ENCODE peak calls at places on chromosomes 13 and 19, in five cellular contexts. E is IMR-90, L is mesendoderm, D is H9, T is mesenchymal stem cell. X is an unnamed sample.

GRCh38 chr13:45503658-45504057 is 38.9 kb downstream of the COG3 start:
- DNase-seq in E (no peak), L (no peak), D (no peak), T (no peak), X (no peak)

GRCh38 chr13:40666905-40667621 is 622 bp upstream of the FOXO1 start:
- DNase-seq in E (no peak), L (peak), D (no peak), T (peak), X (peak)

GRCh38 chr19:17107546-17108452 is 32.2 kb downstream of the MYO9B start:
- DNase-seq in E (peak), L (peak), D (no peak), T (peak), X (no peak)

GRCh38 chr13:21061077-21061945 is at the start of gene LATS2:
- DNase-seq in E (peak), L (peak), D (peak), T (peak), X (peak)

GRCh38 chr13:31242935-31243334 is 43.2 kb downstream of the B3GLCT start:
- DNase-seq in E (peak), L (no peak), D (no peak), T (no peak), X (no peak)

GRCh38 chr13:36925603-36926002 is 5.6 kb upstream of the SMAD9 start:
- DNase-seq in E (no peak), L (no peak), D (no peak), T (no peak), X (no peak)

GRCh38 chr19:30360378-30361106 is 11.6 kb upstream of the ZNF536 start:
- DNase-seq in E (no peak), L (peak), D (no peak), T (no peak), X (no peak)

GRCh38 chr19:41223431-41224234 is 4.6 kb downstream of the AXL start:
- DNase-seq in E (peak), L (peak), D (peak), T (peak), X (peak)

GRCh38 chr19:36528921-36529518 is 949 bp upstream of the ZNF260 start:
- DNase-seq in E (no peak), L (peak), D (peak), T (no peak), X (no peak)

GRCh38 chr13:114112231-114112825 is 20.1 kb downstream of the RASA3 start:
- DNase-seq in E (peak), L (peak), D (no peak), T (no peak), X (no peak)

GRCh38 chr19:16051254-16052025 is 24.9 kb upstream of the TPM4 start:
- DNase-seq in E (no peak), L (no peak), D (peak), T (no peak), X (no peak)

GRCh38 chr13:90233933-90234672 is 1113.4 kb upstream of the MIR17HG start:
- DNase-seq in E (no peak), L (no peak), D (no peak), T (no peak), X (no peak)

GRCh38 chr13:79096099-79096498 is 310.0 kb downstream of the RBM26 start:
- DNase-seq in E (no peak), L (peak), D (no peak), T (no peak), X (no peak)

GRCh38 chr13:113110852-113111315 is 5.3 kb downstream of the F7 start:
- DNase-seq in E (no peak), L (no peak), D (no peak), T (no peak), X (no peak)

GRCh38 chr19:29650988-29651387 is 14.3 kb upstream of the PLEKHF1 start:
- DNase-seq in E (no peak), L (no peak), D (no peak), T (no peak), X (no peak)

GRCh38 chr13:100944791-100945345 is 270.3 kb upstream of the TMTC4 start:
- DNase-seq in E (no peak), L (no peak), D (no peak), T (no peak), X (no peak)

GRCh38 chr13:73844986-73845385 is 289.2 kb downstream of the KLF12 start:
- DNase-seq in E (peak), L (no peak), D (no peak), T (no peak), X (no peak)

GRCh38 chr19:1875646-1876493 is 9.4 kb downstream of the ABHD17A start:
- DNase-seq in E (peak), L (peak), D (peak), T (peak), X (peak)

GRCh38 chr13:50654341-50654740 is 189.2 kb downstream of the DLEU7 start:
- DNase-seq in E (no peak), L (no peak), D (no peak), T (no peak), X (no peak)

GRCh38 chr13:101576452-101576851 is 124.0 kb downstream of the ITGBL1 start:
- DNase-seq in E (peak), L (no peak), D (no peak), T (peak), X (no peak)

GRCh38 chr19:2700660-2701360 is 1.7 kb downstream of the GNG7 start:
- DNase-seq in E (no peak), L (no peak), D (no peak), T (no peak), X (no peak)

GRCh38 chr13:51683537-51684050 is 99.3 kb downstream of the WDFY2 start:
- DNase-seq in E (no peak), L (peak), D (no peak), T (no peak), X (no peak)
- H3K23ac ChIP-seq in E (no peak), L (no peak), D (no peak), T (peak), X (no peak)

GRCh38 chr13:27969073-27969865 is at the start of gene CDX2:
- DNase-seq in E (no peak), L (peak), D (peak), T (peak), X (no peak)

GRCh38 chr13:27971236-27971645 is 2.1 kb upstream of the CDX2 start:
- DNase-seq in E (no peak), L (peak), D (peak), T (no peak), X (no peak)

GRCh38 chr13:27971776-27972618 is 2.9 kb upstream of the CDX2 start:
- DNase-seq in E (no peak), L (no peak), D (no peak), T (no peak), X (no peak)

GRCh38 chr13:27969866-27970229 is 733 bp upstream of the CDX2 start:
- DNase-seq in E (no peak), L (no peak), D (no peak), T (no peak), X (no peak)

DNA sequence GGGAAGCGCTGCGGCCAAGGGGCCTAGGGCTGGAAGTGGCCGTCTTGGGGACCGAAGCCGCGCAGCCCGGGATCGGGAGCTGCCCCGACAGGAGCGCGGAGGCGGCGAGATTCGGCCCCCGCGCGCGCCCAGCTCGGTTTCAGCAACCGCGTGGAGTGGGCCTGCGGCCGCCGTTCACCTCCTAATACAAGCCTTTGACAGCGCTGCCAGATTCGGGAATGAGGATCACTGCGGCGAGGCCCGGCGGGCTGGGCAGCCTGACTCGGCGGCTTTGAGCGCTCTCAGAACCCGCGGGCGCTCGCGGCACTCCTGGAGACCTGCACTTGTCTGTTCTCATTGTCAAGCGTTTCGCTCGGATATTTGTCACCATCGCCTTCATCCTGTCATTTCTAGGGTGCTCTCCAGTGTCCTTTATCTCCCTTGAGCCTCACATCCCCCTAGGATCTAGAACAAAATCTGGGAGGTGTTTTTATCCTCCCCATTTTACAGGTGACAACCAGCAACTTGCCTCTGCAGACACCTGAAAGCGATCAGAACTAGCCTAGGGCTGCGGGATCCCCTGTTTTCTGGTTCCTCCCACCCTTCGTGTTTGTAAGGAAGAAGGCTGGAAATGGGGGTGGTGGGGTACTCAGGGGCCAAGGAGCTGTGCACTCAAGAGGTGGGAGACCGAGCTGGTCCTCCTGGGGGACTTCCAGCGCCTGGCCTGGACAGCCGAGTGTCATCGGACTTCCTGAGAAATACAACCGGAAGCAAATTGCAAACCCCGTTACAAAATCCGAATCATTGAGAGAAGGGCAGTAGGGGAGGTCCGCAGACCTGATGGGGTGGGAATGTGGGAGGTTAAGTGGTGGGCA is 1.5 kb upstream of the CDX2 start:
- DNase-seq in E (no peak), L (peak), D (no peak), T (no peak), X (no peak)
- H2BK15ac ChIP-seq in E (no peak), L (no peak), D (no peak), T (no peak), X (peak)

GRCh38 chr13:96388598-96388997 is 298.7 kb downstream of the HS6ST3 start:
- DNase-seq in E (no peak), L (peak), D (peak), T (no peak), X (no peak)
- H2AK5ac ChIP-seq in E (no peak), L (no peak), D (no peak), T (no peak), X (no peak)

GRCh38 chr13:52652980-52653303 is 306 bp downstream of the SUGT1 start:
- DNase-seq in E (no peak), L (no peak), D (no peak), T (no peak), X (no peak)
- H3K23ac ChIP-seq in E (peak), L (peak), D (no peak), T (no peak), X (no peak)

DNA sequence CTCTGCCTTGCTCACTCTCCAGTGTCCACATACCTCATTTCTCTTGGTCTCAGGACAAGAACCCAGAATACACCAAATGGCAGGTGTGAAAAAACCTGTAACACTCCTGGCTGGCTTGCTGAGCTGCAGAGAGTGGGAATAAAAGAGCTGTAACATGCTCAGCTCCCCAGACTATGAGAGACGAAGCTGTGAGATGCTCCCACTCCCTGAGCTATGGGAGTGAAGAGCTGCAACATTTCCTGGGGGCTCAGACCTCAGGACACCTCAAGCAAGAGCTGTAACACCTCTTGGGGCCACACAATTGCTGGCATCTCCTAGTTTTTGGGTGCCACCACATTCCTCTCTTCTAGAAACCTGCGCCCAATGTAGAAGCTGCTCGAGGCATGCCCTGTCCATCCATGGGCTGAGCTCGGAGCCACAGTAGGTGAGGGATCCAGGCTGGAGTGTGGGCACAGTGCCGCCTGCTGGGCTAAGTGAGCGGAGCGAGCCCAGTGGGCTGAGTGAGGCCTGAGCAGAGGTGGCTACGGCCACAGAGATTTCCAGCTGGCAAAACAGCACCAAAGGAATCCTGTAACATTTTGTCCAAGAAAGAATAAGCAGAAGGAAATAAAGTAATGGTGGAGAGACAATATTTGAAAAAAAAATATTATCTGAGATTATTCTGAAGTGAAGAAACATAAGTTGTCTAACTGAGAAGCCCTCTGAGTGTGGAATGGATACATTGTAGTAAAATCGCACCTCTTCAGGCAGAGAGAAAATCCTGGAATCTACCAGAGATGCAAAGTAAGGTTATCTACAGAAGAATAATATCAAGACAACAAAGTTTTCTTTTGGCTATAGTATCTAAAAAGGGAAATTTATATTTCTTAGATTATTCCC is 186.2 kb upstream of the PCDH9 start:
- DNase-seq in E (peak), L (peak), D (peak), T (peak), X (peak)
- H2BK15ac ChIP-seq in E (no peak), L (no peak), D (no peak), T (no peak), X (no peak)

X was measured in neuronal stem cell.